ENCODE peak calls at places on chromosome 4, in five cellular contexts. A is AG08395, L is amygdala, M is pulmonary artery endothelial cell, D is hypothalamus. T is an unnamed sample.

GRCh38 chr4:10783351-10783750 is 98.8 kb upstream of the CLNK start:
- DNase-seq in A (no peak), L (no peak), M (no peak), D (no peak), T (no peak)

GRCh38 chr4:111398906-111399330 is 746.3 kb upstream of the FAM241A start:
- DNase-seq in A (peak; percentile 18), L (no peak), M (no peak), D (no peak), T (no peak)

GRCh38 chr4:174467107-174467506 is 55.2 kb downstream of the HPGD start:
- DNase-seq in A (no peak), L (no peak), M (no peak), D (no peak), T (no peak)

GRCh38 chr4:95528388-95528787 is 20.4 kb downstream of the UNC5C start:
- DNase-seq in A (no peak), L (no peak), M (no peak), D (no peak), T (no peak)

GRCh38 chr4:119209586-119209985 is 2.9 kb upstream of the USP53 start:
- DNase-seq in A (no peak), L (no peak), M (no peak), D (no peak), T (no peak)

GRCh38 chr4:6278801-6279197 is 9.1 kb downstream of the WFS1 start:
- DNase-seq in A (no peak), L (no peak), M (peak; percentile 83), D (no peak), T (no peak)

GRCh38 chr4:172202480-172203076 is 389.4 kb downstream of the GALNTL6 start:
- DNase-seq in A (peak; percentile 56), L (no peak), M (no peak), D (no peak), T (peak; percentile 2)

GRCh38 chr4:33283818-33284217 is 2563.6 kb downstream of the PCDH7 start:
- DNase-seq in A (no peak), L (no peak), M (no peak), D (no peak), T (no peak)

GRCh38 chr4:90951037-90951436 is 823.8 kb downstream of the CCSER1 start:
- DNase-seq in A (no peak), L (no peak), M (peak; percentile 15), D (no peak), T (no peak)

GRCh38 chr4:80484707-80485106 is 149.2 kb downstream of the CFAP299 start:
- DNase-seq in A (no peak), L (no peak), M (no peak), D (no peak), T (no peak)

GRCh38 chr4:1376841-1377605 is 29.2 kb downstream of the NKX1-1 start:
- DNase-seq in A (no peak), L (no peak), M (no peak), D (no peak), T (no peak)

GRCh38 chr4:103424853-103425252 is 226.7 kb upstream of the CENPE start:
- DNase-seq in A (no peak), L (no peak), M (no peak), D (no peak), T (no peak)

GRCh38 chr4:109436504-109436903 is 2.9 kb downstream of the SEC24B start:
- DNase-seq in A (no peak), L (no peak), M (no peak), D (no peak), T (no peak)

GRCh38 chr4:86960557-86960959 is 25.7 kb downstream of the AFF1 start:
- DNase-seq in A (peak; percentile 17), L (no peak), M (no peak), D (no peak), T (no peak)

GRCh38 chr4:2082627-2083026 is 23.5 kb downstream of the NAT8L start:
- DNase-seq in A (no peak), L (no peak), M (no peak), D (no peak), T (no peak)

GRCh38 chr4:147683172-147683571 is 791 bp downstream of the PRMT9 start:
- DNase-seq in A (peak; percentile 39), L (no peak), M (no peak), D (no peak), T (peak; percentile 32)

GRCh38 chr4:9925750-9926439 is 95.4 kb downstream of the SLC2A9 start:
- DNase-seq in A (no peak), L (no peak), M (no peak), D (no peak), T (no peak)

GRCh38 chr4:154622598-154622997 is 10.1 kb upstream of the FGG start:
- DNase-seq in A (peak; percentile 29), L (no peak), M (no peak), D (no peak), T (peak; percentile 58)

GRCh38 chr4:53100801-53101581 is 238.9 kb downstream of the RASL11B start:
- DNase-seq in A (peak; percentile 53), L (no peak), M (peak; percentile 75), D (no peak), T (no peak)

GRCh38 chr4:176320976-176321361 is 1.2 kb downstream of the SPCS3 start:
- DNase-seq in A (no peak), L (no peak), M (no peak), D (no peak), T (no peak)

T was measured in frontal cortex.